ENCODE peak calls at places on chromosomes 3 and 15, in five cellular contexts. Y is ovary, N is upper lobe of right lung, Q is fibroblast of mammary gland, R is AG04449. C is an unnamed sample.

GRCh38 chr3:76570436-76571057 is 469.4 kb upstream of the ROBO2 start:
- DNase-seq in R (no peak), Q (peak), Y (no peak), N (no peak), C (peak)

GRCh38 chr15:90402230-90402629 is 14.2 kb downstream of the IQGAP1 start:
- DNase-seq in R (no peak), Y (no peak), N (no peak), Q (peak), C (peak)

GRCh38 chr15:92907880-92908279 is 7.8 kb downstream of the CHD2 start:
- DNase-seq in Y (peak), R (peak), N (no peak), Q (peak), C (peak)

GRCh38 chr3:136750209-136750921 is 1.8 kb downstream of the STAG1 start:
- DNase-seq in N (no peak), Q (peak), Y (no peak), R (no peak), C (no peak)

GRCh38 chr15:77026501-77027110 is 31.7 kb downstream of the PSTPIP1 start:
- DNase-seq in Y (peak), N (peak), R (no peak), Q (no peak), C (no peak)

GRCh38 chr3:42099020-42099765 is 8.0 kb downstream of the TRAK1 start:
- DNase-seq in R (no peak), Q (no peak), N (no peak), Y (no peak), C (no peak)

GRCh38 chr3:172135185-172135584 is 95.8 kb downstream of the FNDC3B start:
- DNase-seq in Q (no peak), N (no peak), Y (no peak), R (no peak), C (no peak)

GRCh38 chr3:25178627-25179026 is 249.4 kb upstream of the RARB start:
- DNase-seq in Y (no peak), Q (no peak), N (no peak), R (no peak), C (no peak)

GRCh38 chr3:15926866-15927265 is 129.1 kb upstream of the ANKRD28 start:
- DNase-seq in R (no peak), Q (no peak), Y (no peak), N (no peak), C (no peak)

GRCh38 chr3:114745322-114746240 is 401.5 kb downstream of the ZBTB20 start:
- DNase-seq in Y (no peak), R (no peak), N (no peak), Q (peak), C (peak)

GRCh38 chr3:97579365-97579764 is 185.2 kb upstream of the ARL6 start:
- DNase-seq in Q (no peak), R (no peak), Y (no peak), N (no peak), C (no peak)

GRCh38 chr3:191973820-191974219 is 512.9 kb downstream of the PYDC2 start:
- DNase-seq in Q (no peak), Y (no peak), R (no peak), N (no peak), C (no peak)

GRCh38 chr3:71858493-71859127 is 73.7 kb upstream of the PROK2 start:
- DNase-seq in R (no peak), N (no peak), Y (no peak), Q (no peak), C (no peak)

GRCh38 chr15:69604050-69604378 is 151.4 kb downstream of the RPLP1 start:
- DNase-seq in Y (no peak), Q (no peak), N (no peak), R (no peak), C (no peak)

GRCh38 chr3:18758047-18758704 is 333.0 kb upstream of the SATB1 start:
- DNase-seq in Q (peak), N (no peak), Y (no peak), R (no peak), C (peak)

GRCh38 chr15:91067026-91067425 is 33.0 kb upstream of the SV2B start:
- DNase-seq in R (no peak), Q (peak), N (no peak), Y (no peak), C (peak)

DNA sequence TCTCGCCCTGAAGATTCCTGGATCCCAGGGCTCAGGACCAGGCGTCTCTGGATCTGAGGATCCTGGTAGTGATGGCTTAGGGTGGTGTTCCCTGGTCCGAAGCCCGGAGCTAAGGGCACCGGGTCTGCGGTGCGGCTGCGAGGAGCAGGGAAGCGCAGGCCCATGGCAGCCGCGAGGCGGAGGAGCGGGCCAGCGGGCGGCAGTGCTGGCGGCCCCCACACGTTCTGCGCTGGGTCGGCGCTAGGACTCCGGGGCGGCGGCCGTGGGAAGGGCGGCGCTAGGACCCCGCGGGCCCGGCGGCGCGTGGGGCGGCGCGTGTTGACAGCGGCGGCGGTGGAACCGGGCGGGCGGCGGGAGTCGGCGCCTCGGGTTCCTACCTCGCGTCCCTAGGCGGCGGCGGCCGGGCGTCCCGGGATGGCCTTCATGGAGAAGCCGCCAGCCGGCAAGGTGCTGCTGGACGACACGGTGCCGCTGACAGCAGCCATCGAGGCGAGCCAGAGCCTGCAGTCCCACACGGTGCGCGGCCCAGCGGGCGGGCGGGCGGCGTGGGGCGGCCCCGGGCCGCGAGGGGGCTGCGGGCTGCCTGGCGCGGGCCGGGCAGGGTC is at the start of gene PXK:
- DNase-seq in Q (peak), Y (peak), R (no peak), N (peak), C (peak)
- TF ChIP-seq CTCF in Q (no peak), Y (peak), R (peak), N (no peak), C (no peak)

GRCh38 chr3:197950661-197951029 is 655 bp downstream of the RPL35A start:
- DNase-seq in N (no peak), Q (no peak), R (no peak), Y (no peak), C (no peak)

GRCh38 chr3:197953325-197953724 is 3.3 kb downstream of the RPL35A start:
- DNase-seq in N (no peak), Y (no peak), R (no peak), Q (no peak), C (no peak)

GRCh38 chr3:197953881-197954280 is 3.9 kb downstream of the RPL35A start:
- DNase-seq in Y (no peak), R (no peak), N (no peak), Q (peak), C (peak)

GRCh38 chr3:197951392-197951990 is 1.5 kb downstream of the RPL35A start:
- DNase-seq in Q (no peak), R (no peak), Y (no peak), N (no peak), C (no peak)

DNA sequence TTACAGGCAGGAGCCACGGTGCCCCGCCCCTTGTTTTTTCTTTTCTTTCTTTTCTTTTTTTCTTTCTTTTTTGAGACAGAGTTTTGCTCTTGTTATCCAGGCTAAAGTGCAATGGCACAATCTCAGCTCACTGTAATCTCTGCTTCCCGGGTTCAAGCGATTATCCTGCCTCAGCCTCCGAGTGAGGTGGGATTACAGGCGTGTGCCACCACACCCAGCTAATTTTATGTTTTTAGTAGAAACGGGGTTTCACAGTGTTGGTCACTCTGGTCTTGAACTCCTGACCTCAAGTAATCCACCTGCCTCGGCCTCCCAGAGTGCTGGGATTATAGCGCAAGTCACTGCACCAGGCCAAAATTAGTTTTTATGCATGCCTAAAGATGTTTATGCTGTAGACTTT is 2.5 kb downstream of the RPL35A start:
- DNase-seq in Q (no peak), R (no peak), Y (no peak), N (no peak), C (no peak)
- H3K4me3 ChIP-seq in Q (peak), R (no peak), Y (no peak), N (no peak), C (no peak)

GRCh38 chr3:107432013-107432515 is 54.8 kb downstream of the CCDC54 start:
- DNase-seq in Y (peak), R (no peak), Q (peak), N (peak), C (no peak)

GRCh38 chr3:107432646-107433045 is 55.4 kb downstream of the CCDC54 start:
- DNase-seq in Q (no peak), R (no peak), N (no peak), Y (no peak), C (no peak)

GRCh38 chr3:107438671-107439070 is 61.4 kb downstream of the CCDC54 start:
- DNase-seq in Y (no peak), N (no peak), R (no peak), Q (no peak), C (no peak)

GRCh38 chr3:107431298-107432012 is 54.2 kb downstream of the CCDC54 start:
- DNase-seq in R (no peak), Q (peak), N (peak), Y (peak), C (peak)

DNA sequence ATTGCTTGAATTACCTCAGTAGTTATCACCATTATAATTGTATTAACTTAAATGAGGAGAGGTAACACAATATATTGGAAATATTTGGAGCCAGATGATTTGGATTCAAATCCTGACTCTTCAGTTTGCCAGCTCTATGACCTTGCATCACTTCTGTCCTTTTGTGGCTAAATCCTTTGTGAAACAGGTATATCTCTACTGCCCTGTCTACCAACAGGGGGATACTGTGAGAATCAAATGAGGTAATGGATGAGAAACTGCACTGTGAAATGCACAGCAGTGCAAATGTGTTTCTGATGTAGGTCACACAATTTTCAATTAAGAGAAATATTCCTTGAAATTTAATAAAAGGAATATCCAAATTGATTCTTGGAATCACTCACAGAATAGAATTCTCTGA is 58.8 kb downstream of the CCDC54 start:
- DNase-seq in N (no peak), Q (no peak), R (no peak), Y (no peak), C (no peak)
- TF ChIP-seq CTCF in N (no peak), Q (no peak), R (no peak), Y (no peak), C (no peak)

GRCh38 chr15:52287114-52287513 is 8.5 kb downstream of the MYO5C start:
- DNase-seq in Y (no peak), N (no peak), Q (no peak), R (no peak), C (no peak)
- H3K4me3 ChIP-seq in Y (no peak), N (no peak), Q (no peak), R (no peak), C (no peak)

C was measured in cardiac fibroblast.